ENCODE peak calls at places on chromosome 7, in five cellular contexts. Q is fibroblast of lung, F is fibroblast of pulmonary artery, O is heart right ventricle, Y is chondrocyte. C is an unnamed sample.

GRCh38 chr7:94676431-94676830 is 20.5 kb upstream of the SGCE start:
- DNase-seq in O (no peak), Y (no peak), Q (no peak), F (no peak), C (no peak)

GRCh38 chr7:28623105-28623730 is 210.9 kb downstream of the CREB5 start:
- DNase-seq in Q (peak), Y (no peak), O (no peak), F (peak), C (peak)

GRCh38 chr7:17580141-17580540 is 281.7 kb downstream of the AHR start:
- DNase-seq in O (no peak), Y (no peak), Q (peak), F (peak), C (peak)

GRCh38 chr7:41826641-41827040 is 123.8 kb upstream of the INHBA start:
- DNase-seq in Q (no peak), Y (no peak), F (no peak), O (no peak), C (no peak)

GRCh38 chr7:114243019-114243507 is 171.6 kb upstream of the FOXP2 start:
- DNase-seq in Y (no peak), F (no peak), Q (peak), O (no peak), C (peak)

GRCh38 chr7:139842414-139843210 is 13.5 kb downstream of the TBXAS1 start:
- DNase-seq in Y (no peak), Q (no peak), O (no peak), F (peak), C (no peak)

GRCh38 chr7:124761164-124761715 is 4.4 kb downstream of the GPR37 start:
- DNase-seq in Y (no peak), F (no peak), Q (no peak), O (no peak), C (no peak)

GRCh38 chr7:132742152-132742551 is 165.9 kb upstream of the PLXNA4 start:
- DNase-seq in Y (no peak), Q (peak), O (peak), F (peak), C (peak)

GRCh38 chr7:74479066-74479781 is 25.5 kb downstream of the GTF2IRD1 start:
- DNase-seq in F (no peak), O (no peak), Q (peak), Y (no peak), C (peak)

GRCh38 chr7:39240864-39241263 is 263.2 kb downstream of the POU6F2 start:
- DNase-seq in Q (no peak), O (no peak), F (no peak), Y (no peak), C (no peak)

GRCh38 chr7:108002726-108003590 is at the start of gene LAMB1:
- DNase-seq in F (peak), Q (peak), O (peak), Y (no peak), C (peak)

GRCh38 chr7:95690367-95690947 is 81.9 kb upstream of the DYNC1I1 start:
- DNase-seq in F (peak), Y (no peak), O (peak), Q (peak), C (peak)

GRCh38 chr7:34133356-34133982 is 228.1 kb downstream of the BMPER start:
- DNase-seq in Y (no peak), Q (peak), O (no peak), F (peak), C (peak)

GRCh38 chr7:12674861-12675260 is 12.6 kb upstream of the ARL4A start:
- DNase-seq in Y (no peak), F (peak), O (peak), Q (no peak), C (peak)

GRCh38 chr7:39510738-39511372 is 55.3 kb upstream of the YAE1 start:
- DNase-seq in Q (peak), O (no peak), Y (no peak), F (no peak), C (peak)

GRCh38 chr7:36001546-36001945 is 151.5 kb upstream of the EEPD1 start:
- DNase-seq in O (no peak), Y (no peak), Q (peak), F (no peak), C (no peak)

GRCh38 chr7:34849163-34849960 is 187.9 kb downstream of the DPY19L1 start:
- DNase-seq in Y (no peak), F (peak), Q (peak), O (no peak), C (no peak)

GRCh38 chr7:129247087-129247486 is 22.3 kb downstream of the AHCYL2 start:
- DNase-seq in F (no peak), Q (no peak), Y (no peak), O (no peak), C (no peak)

GRCh38 chr7:18566829-18567228 is 71.3 kb downstream of the HDAC9 start:
- DNase-seq in F (no peak), Q (no peak), O (no peak), Y (no peak), C (no peak)

GRCh38 chr7:100673942-100674431 is 447 bp downstream of the GNB2 start:
- DNase-seq in O (peak), F (no peak), Q (no peak), Y (no peak), C (peak)

GRCh38 chr7:54860843-54861242 is 101.8 kb upstream of the SEC61G start:
- DNase-seq in Y (no peak), F (no peak), Q (no peak), O (no peak), C (no peak)

GRCh38 chr7:105689093-105689819 is 108.0 kb upstream of the EFCAB10 start:
- DNase-seq in Q (no peak), O (no peak), Y (no peak), F (no peak), C (no peak)

GRCh38 chr7:55177068-55177530 is 158.3 kb downstream of the EGFR start:
- DNase-seq in O (no peak), Y (no peak), F (no peak), Q (peak), C (no peak)

GRCh38 chr7:47514818-47515217 is 67.1 kb downstream of the TNS3 start:
- DNase-seq in O (no peak), Q (peak), F (no peak), Y (no peak), C (peak)

GRCh38 chr7:30791126-30791525 is 19.9 kb downstream of the MINDY4 start:
- DNase-seq in Q (no peak), Y (no peak), F (no peak), O (no peak), C (no peak)

GRCh38 chr7:6529643-6530042 is 21.6 kb downstream of the GRID2IP start:
- DNase-seq in F (no peak), O (no peak), Q (no peak), Y (no peak), C (no peak)

GRCh38 chr7:108057951-108058391 is 55.0 kb upstream of the LAMB1 start:
- DNase-seq in Q (no peak), O (no peak), F (no peak), Y (no peak), C (no peak)

GRCh38 chr7:141975806-141976523 is 2.4 kb upstream of the TAS2R38 start:
- DNase-seq in Y (no peak), Q (peak), F (peak), O (peak), C (peak)

GRCh38 chr7:112648781-112649180 is 141.4 kb downstream of the TMEM168 start:
- DNase-seq in Q (no peak), O (no peak), Y (no peak), F (no peak), C (no peak)

GRCh38 chr7:47470567-47471357 is 111.1 kb downstream of the TNS3 start:
- DNase-seq in Y (no peak), O (no peak), Q (no peak), F (no peak), C (no peak)

GRCh38 chr7:16223963-16224707 is 197.2 kb downstream of the CRPPA start:
- DNase-seq in Y (no peak), Q (no peak), O (no peak), F (no peak), C (no peak)

GRCh38 chr7:135716677-135717238 is 11.2 kb downstream of the SLC13A4 start:
- DNase-seq in Q (peak), F (peak), O (no peak), Y (no peak), C (peak)

GRCh38 chr7:133434246-133434865 is 181.5 kb downstream of the EXOC4 start:
- DNase-seq in O (no peak), Q (peak), Y (no peak), F (peak), C (peak)

GRCh38 chr7:128790297-128791037 is 1.3 kb upstream of the CCDC136 start:
- DNase-seq in O (no peak), F (no peak), Q (no peak), Y (no peak), C (no peak)

GRCh38 chr7:4010206-4010605 is 671.9 kb upstream of the FOXK1 start:
- DNase-seq in Q (no peak), F (no peak), O (no peak), Y (no peak), C (no peak)

GRCh38 chr7:4013793-4014192 is 668.3 kb upstream of the FOXK1 start:
- DNase-seq in Y (no peak), F (no peak), Q (no peak), O (no peak), C (no peak)

GRCh38 chr7:4006687-4007086 is 675.4 kb upstream of the FOXK1 start:
- DNase-seq in F (no peak), O (no peak), Y (no peak), Q (peak), C (no peak)

GRCh38 chr7:4010923-4011656 is 671.0 kb upstream of the FOXK1 start:
- DNase-seq in F (no peak), O (no peak), Q (no peak), Y (no peak), C (no peak)

GRCh38 chr7:4009720-4010119 is 672.4 kb upstream of the FOXK1 start:
- DNase-seq in O (no peak), Q (no peak), F (no peak), Y (no peak), C (no peak)
- TF ChIP-seq CTCF in O (no peak), Q (no peak), F (no peak), Y (no peak), C (no peak)

GRCh38 chr7:2993396-2993795 is 50.3 kb downstream of the CARD11 start:
- DNase-seq in Q (no peak), F (no peak), Y (no peak), O (no peak), C (no peak)
- TF ChIP-seq CTCF in Q (no peak), F (no peak), Y (no peak), O (no peak), C (no peak)

GRCh38 chr7:43077732-43078391 is 34.6 kb upstream of the HECW1 start:
- DNase-seq in F (peak), O (no peak), Y (no peak), Q (peak), C (peak)
- TF ChIP-seq CTCF in F (no peak), O (no peak), Y (no peak), Q (no peak), C (no peak)

GRCh38 chr7:149851449-149851848 is 13.3 kb downstream of the ZNF862 start:
- DNase-seq in Y (peak), O (no peak), Q (no peak), F (no peak), C (no peak)

GRCh38 chr7:149856583-149856982 is 17.2 kb upstream of the ATP6V0E2 start:
- DNase-seq in O (no peak), Y (no peak), Q (no peak), F (no peak), C (no peak)

GRCh38 chr7:149855368-149856305 is 17.5 kb downstream of the ZNF862 start:
- DNase-seq in O (no peak), Q (peak), F (peak), Y (no peak), C (peak)

GRCh38 chr7:149853157-149853556 is 15.0 kb downstream of the ZNF862 start:
- DNase-seq in Y (no peak), Q (peak), O (no peak), F (no peak), C (peak)

GRCh38 chr7:149854611-149855367 is 16.6 kb downstream of the ZNF862 start:
- DNase-seq in F (peak), Y (no peak), Q (peak), O (peak), C (peak)
- TF ChIP-seq CTCF in F (no peak), Y (no peak), Q (no peak), O (no peak), C (no peak)

GRCh38 chr7:44979481-44980392 is 922 bp upstream of the MYO1G start:
- DNase-seq in Y (no peak), Q (peak), F (no peak), O (no peak), C (peak)
- TF ChIP-seq CTCF in Y (no peak), Q (no peak), F (no peak), O (no peak), C (no peak)

DNA sequence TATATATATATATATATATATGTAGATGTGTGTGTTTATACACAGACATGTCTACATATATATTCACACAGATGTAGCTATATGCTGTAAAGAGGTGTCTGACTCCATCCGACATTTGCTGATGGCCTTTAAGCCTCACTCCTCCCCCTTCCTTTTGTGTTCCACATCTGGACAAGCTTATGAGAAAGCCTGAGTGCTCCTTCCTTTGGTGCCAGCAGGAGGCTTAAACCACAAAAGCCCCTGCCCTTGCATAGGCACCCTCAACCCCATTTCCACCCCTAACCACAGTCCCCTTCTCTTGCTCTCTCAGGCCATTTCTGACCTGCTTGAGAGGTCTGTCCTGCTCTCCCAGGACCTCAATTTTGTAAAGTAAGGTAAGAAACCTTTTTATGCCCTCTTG is 98.7 kb downstream of the SVOPL start:
- DNase-seq in O (no peak), F (no peak), Q (no peak), Y (no peak), C (no peak)
- TF ChIP-seq CTCF in O (no peak), F (no peak), Q (no peak), Y (no peak), C (no peak)

DNA sequence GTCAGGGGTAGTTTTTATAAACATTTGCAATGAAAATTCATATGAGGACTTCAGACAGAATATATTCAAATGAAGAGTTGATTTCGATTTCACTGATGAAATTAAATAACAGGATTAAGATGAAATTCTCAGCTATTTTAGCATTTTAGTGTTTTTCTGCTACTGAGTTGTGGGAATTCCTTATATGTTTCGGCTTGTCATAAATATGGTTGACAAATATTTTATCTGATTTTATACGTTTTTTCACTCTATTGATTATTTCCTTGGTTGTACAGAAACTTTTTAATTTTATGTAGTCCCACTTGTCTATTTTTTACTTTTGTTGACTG is 14.6 kb upstream of the NME8 start:
- DNase-seq in F (no peak), O (no peak), Y (no peak), Q (no peak), C (no peak)
- TF ChIP-seq CTCF in F (no peak), O (no peak), Y (peak), Q (no peak), C (no peak)

GRCh38 chr7:99621271-99621670 is 4.5 kb downstream of the ZSCAN25 start:
- DNase-seq in F (no peak), Q (no peak), Y (no peak), O (no peak), C (no peak)

GRCh38 chr7:99617187-99617781 is 538 bp downstream of the ZSCAN25 start:
- DNase-seq in F (no peak), Q (no peak), Y (no peak), O (no peak), C (no peak)

GRCh38 chr7:99622596-99622995 is 5.8 kb downstream of the ZSCAN25 start:
- DNase-seq in Q (no peak), O (no peak), F (no peak), Y (no peak), C (no peak)

GRCh38 chr7:99618726-99619125 is 2.0 kb downstream of the ZSCAN25 start:
- DNase-seq in O (no peak), F (no peak), Y (no peak), Q (peak), C (no peak)

GRCh38 chr7:99619571-99620130 is 2.9 kb downstream of the ZSCAN25 start:
- DNase-seq in F (no peak), Y (no peak), O (no peak), Q (no peak), C (no peak)
- TF ChIP-seq CTCF in F (no peak), Y (no peak), O (no peak), Q (no peak), C (no peak)

C was measured in fibroblast of the aortic adventitia.